ENCODE peak calls at places on chromosomes 6 and 20, in seven cellular contexts. D is mammary epithelial cell; C is transverse colon; X is CD8-positive, alpha-beta T cell; Q is IMR-90; U is fibroblast of lung; P is CD4-positive, CD25-positive, alpha-beta regulatory T cell. S is an unnamed sample.

GRCh38 chr6:31723245-31723979 is at the start of gene MPIG6B:
- DNase-seq in X (no peak), Q (no peak), U (no peak), P (no peak), C (no peak), D (no peak), S (no peak)

GRCh38 chr6:134420638-134421181 is 102.8 kb upstream of the SGK1 start:
- DNase-seq in C (no peak), P (no peak), U (no peak), X (no peak), D (peak; percentile 63), Q (peak; percentile 90), S (peak; percentile 11)

GRCh38 chr20:21096321-21097043 is 9.7 kb downstream of the LINC00237 start:
- DNase-seq in U (no peak), Q (peak; percentile 32), P (no peak), D (no peak), X (no peak), C (no peak), S (peak; percentile 50)

GRCh38 chr6:159108438-159108985 is 60.7 kb upstream of the FNDC1 start:
- DNase-seq in C (no peak), D (no peak), U (no peak), P (no peak), X (no peak), Q (no peak), S (no peak)

GRCh38 chr6:13368716-13369115 is 40.4 kb upstream of the TBC1D7 start:
- DNase-seq in P (no peak), X (no peak), C (no peak), Q (peak; percentile 17), D (peak; percentile 78), U (no peak), S (no peak)

GRCh38 chr20:35899064-35899463 is 55.2 kb downstream of the SCAND1 start:
- DNase-seq in D (no peak), P (no peak), C (no peak), U (no peak), X (no peak), Q (peak; percentile 76), S (no peak)

GRCh38 chr6:31158863-31159855 is 770 bp downstream of the TCF19 start:
- DNase-seq in C (no peak), U (peak; percentile 15), X (no peak), P (peak; percentile 29), D (peak; percentile 49), Q (no peak), S (no peak)

GRCh38 chr20:5714261-5715041 is 35.8 kb upstream of the SHLD1 start:
- DNase-seq in U (no peak), P (peak; percentile 77), D (peak; percentile 88), Q (peak; percentile 24), X (peak; percentile 68), C (no peak), S (peak; percentile 60)

GRCh38 chr6:132813173-132813856 is 1.1 kb upstream of the RPS12 start:
- DNase-seq in P (no peak), X (no peak), Q (no peak), C (peak; percentile 49), D (peak; percentile 55), U (peak; percentile 68), S (no peak)

GRCh38 chr6:17831135-17831534 is 124.4 kb upstream of the NUP153 start:
- DNase-seq in P (no peak), Q (peak; percentile 83), C (no peak), U (no peak), D (peak; percentile 35), X (no peak), S (no peak)

GRCh38 chr6:17178754-17179153 is 76.9 kb downstream of the STMND1 start:
- DNase-seq in Q (no peak), X (no peak), U (no peak), D (no peak), C (no peak), P (no peak), S (no peak)

GRCh38 chr6:25173951-25174474 is 105.2 kb upstream of the CARMIL1 start:
- DNase-seq in P (no peak), X (no peak), D (peak; percentile 92), Q (peak; percentile 99), U (peak; percentile 99), C (no peak), S (peak; percentile 32)

GRCh38 chr6:147201885-147202515 is 2.2 kb upstream of the STXBP5 start:
- DNase-seq in Q (peak; percentile 21), U (peak; percentile 45), C (peak; percentile 21), D (peak; percentile 64), X (no peak), P (peak; percentile 4), S (no peak)

GRCh38 chr6:109060585-109060984 is 34.1 kb downstream of the SESN1 start:
- DNase-seq in D (no peak), P (no peak), U (no peak), C (no peak), X (no peak), Q (no peak), S (no peak)

GRCh38 chr20:51036226-51036625 is 13.3 kb upstream of the KCNG1 start:
- DNase-seq in D (no peak), P (no peak), U (no peak), X (no peak), Q (no peak), C (no peak), S (no peak)

GRCh38 chr6:163529605-163530004 is 115.1 kb downstream of the QKI start:
- DNase-seq in C (no peak), P (no peak), Q (peak; percentile 92), X (no peak), U (peak; percentile 81), D (peak; percentile 86), S (no peak)

GRCh38 chr6:107539409-107539808 is 49.5 kb downstream of the SOBP start:
- DNase-seq in C (no peak), D (no peak), P (no peak), U (peak; percentile 29), Q (no peak), X (no peak), S (peak; percentile 35)

GRCh38 chr6:43248791-43249190 is 5.5 kb downstream of the TTBK1 start:
- DNase-seq in D (no peak), X (no peak), Q (no peak), C (no peak), U (no peak), P (no peak), S (no peak)

GRCh38 chr20:45470262-45470931 is 844 bp downstream of the WFDC2 start:
- DNase-seq in U (no peak), X (no peak), P (no peak), D (no peak), C (peak; percentile 68), Q (no peak), S (peak; percentile 42)
- H3K27ac ChIP-seq in U (no peak overlapping the region), X (no peak overlapping the region), P (no peak overlapping the region), D (no peak overlapping the region), C (peak overlapping the region; percentile 79), Q (no peak overlapping the region), S (no peak overlapping the region)

GRCh38 chr20:10774357-10774943 is 100.7 kb upstream of the JAG1 start:
- DNase-seq in U (no peak), Q (no peak), X (no peak), D (no peak), C (no peak), P (no peak), S (no peak)

GRCh38 chr20:10769700-10770099 is 95.9 kb upstream of the JAG1 start:
- DNase-seq in U (no peak), X (no peak), D (no peak), Q (peak; percentile 39), P (no peak), C (no peak), S (no peak)

GRCh38 chr20:10771435-10772140 is 97.8 kb upstream of the JAG1 start:
- DNase-seq in C (no peak), U (peak; percentile 13), Q (peak; percentile 38), P (no peak), D (no peak), X (no peak), S (no peak)

DNA sequence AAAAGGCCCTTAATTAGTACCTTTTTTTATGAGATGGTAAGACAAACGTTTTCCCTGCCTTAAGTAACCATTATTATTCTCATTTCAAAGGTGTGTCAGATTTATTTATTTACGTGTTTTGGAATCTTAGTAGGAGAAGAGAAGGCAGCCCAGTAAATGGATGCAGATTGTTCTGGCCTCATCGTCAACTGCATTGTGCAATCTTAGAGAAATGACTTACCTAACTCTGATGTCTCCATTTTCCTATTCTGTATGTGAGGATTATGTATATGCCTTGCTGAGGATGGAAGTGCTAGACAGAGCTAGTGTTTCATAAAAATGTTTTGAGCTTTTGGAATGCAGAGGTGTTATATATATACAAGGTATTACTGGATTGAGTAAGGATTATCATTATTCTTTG is 97.0 kb upstream of the JAG1 start:
- DNase-seq in P (no peak), Q (no peak), C (no peak), D (no peak), X (no peak), U (no peak), S (no peak)
- H3K4me3 ChIP-seq in P (no peak overlapping the region), Q (no peak overlapping the region), C (no peak overlapping the region), D (no peak overlapping the region), X (no peak overlapping the region), U (no peak overlapping the region), S (no peak overlapping the region)

DNA sequence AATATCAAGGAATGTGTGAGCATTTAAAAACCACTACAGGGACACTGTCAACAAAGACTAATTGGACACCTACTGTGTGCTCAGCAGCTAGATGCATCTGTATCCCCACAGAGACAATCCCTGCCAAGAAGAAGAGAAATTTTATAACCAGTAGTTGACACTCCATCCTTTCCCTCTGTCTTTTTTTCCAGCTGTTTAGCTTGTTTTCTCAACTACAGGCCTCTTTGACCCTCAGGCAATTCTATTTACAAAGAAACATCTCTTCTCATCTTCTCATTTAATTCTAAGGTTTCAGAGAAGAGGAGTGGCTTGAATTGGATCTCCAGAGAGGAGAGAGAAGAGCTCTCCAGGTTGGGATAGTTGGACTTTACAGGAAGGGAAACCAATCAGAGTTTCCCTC is 18.7 kb downstream of the ARMC12 start:
- DNase-seq in P (no peak), X (no peak), Q (no peak), U (no peak), D (no peak), C (no peak), S (no peak)
- H3K27ac ChIP-seq in P (no peak overlapping the region), X (no peak overlapping the region), Q (no peak overlapping the region), U (no peak overlapping the region), D (no peak overlapping the region), C (no peak overlapping the region), S (no peak overlapping the region)

GRCh38 chr6:157832250-157832967 is 9.4 kb downstream of the SNX9 start:
- DNase-seq in D (peak; percentile 55), U (peak; percentile 49), P (no peak), X (no peak), C (no peak), Q (peak; percentile 56), S (no peak)

GRCh38 chr6:157830354-157831017 is 7.4 kb downstream of the SNX9 start:
- DNase-seq in U (no peak), C (no peak), P (no peak), X (no peak), Q (no peak), D (peak; percentile 16), S (no peak)

GRCh38 chr6:157831424-157832249 is 8.6 kb downstream of the SNX9 start:
- DNase-seq in Q (no peak), D (no peak), U (no peak), P (no peak), C (no peak), X (no peak), S (no peak)

GRCh38 chr6:157834549-157834948 is 11.5 kb downstream of the SNX9 start:
- DNase-seq in X (no peak), U (no peak), P (no peak), C (no peak), Q (no peak), D (no peak), S (no peak)

DNA sequence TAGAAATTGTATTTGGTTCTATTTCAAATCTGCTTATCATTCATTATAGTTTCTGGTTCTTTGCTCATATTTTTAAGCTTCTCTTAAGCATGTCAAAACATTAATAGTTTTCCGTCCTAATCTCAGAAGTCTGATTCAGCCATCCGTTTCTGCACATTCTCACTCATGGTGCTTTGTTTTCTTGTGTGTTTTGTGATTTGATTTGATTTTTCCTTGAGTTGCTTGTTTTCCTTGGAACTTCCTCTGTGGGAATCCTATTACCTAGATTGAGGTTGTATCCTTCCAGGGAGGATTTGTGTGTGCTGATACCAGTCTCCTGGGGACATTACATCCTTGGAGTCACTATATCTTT is 7.9 kb downstream of the SNX9 start:
- DNase-seq in C (no peak), U (no peak), Q (no peak), X (no peak), P (no peak), D (no peak), S (no peak)
- H3K4me3 ChIP-seq in C (no peak overlapping the region), U (no peak overlapping the region), Q (no peak overlapping the region), X (no peak overlapping the region), P (peak overlapping the region; percentile 46), D (no peak overlapping the region), S (no peak overlapping the region)